ENCODE peak calls at places on chromosomes 11 and 22, in eight cellular contexts. M, V, B, L, Q, A, S and P are unnamed samples.

GRCh38 chr11:119964136-119965025 is 173.5 kb downstream of the TRIM29 start:
- DNase-seq in M (no peak), V (no peak), B (no peak), L (no peak), Q (no peak), A (no peak), S (no peak), P (no peak)

GRCh38 chr11:60950933-60951610 is 904 bp downstream of the SLC15A3 start:
- DNase-seq in M (no peak), V (peak; percentile 51), B (no peak), L (no peak), Q (no peak), A (no peak), S (no peak), P (no peak)

GRCh38 chr22:28444659-28445058 is 235.0 kb downstream of the TTC28 start:
- DNase-seq in M (no peak), V (no peak), B (no peak), L (no peak), Q (no peak), A (no peak), S (no peak), P (no peak)

GRCh38 chr11:61967177-61967923 is at the start of gene FTH1:
- DNase-seq in M (peak; percentile 95), V (peak; percentile 94), B (peak; percentile 77), L (peak; percentile 86), Q (peak; percentile 94), A (peak; percentile 88), S (peak; percentile 95), P (peak; percentile 94)

GRCh38 chr11:8231979-8232378 is 31.7 kb downstream of the LMO1 start:
- DNase-seq in M (no peak), V (no peak), B (no peak), L (no peak), Q (no peak), A (no peak), S (no peak), P (no peak)

GRCh38 chr11:20042717-20043392 is 117.4 kb downstream of the DBX1 start:
- DNase-seq in M (no peak), V (no peak), B (no peak), L (no peak), Q (no peak), A (no peak), S (no peak), P (no peak)

GRCh38 chr11:35812850-35813249 is 131.0 kb upstream of the LDLRAD3 start:
- DNase-seq in M (peak; percentile 75), V (peak; percentile 19), B (no peak), L (no peak), Q (peak; percentile 84), A (no peak), S (no peak), P (no peak)

GRCh38 chr22:49659281-49659923 is 168.3 kb downstream of the BRD1 start:
- DNase-seq in M (peak; percentile 14), V (no peak), B (no peak), L (no peak), Q (no peak), A (no peak), S (no peak), P (no peak)

GRCh38 chr22:34105461-34106062 is 185.3 kb upstream of the LARGE1 start:
- DNase-seq in M (peak; percentile 75), V (peak; percentile 35), B (peak; percentile 2), L (peak; percentile 56), Q (peak; percentile 61), A (no peak), S (peak; percentile 56), P (peak; percentile 19)

DNA sequence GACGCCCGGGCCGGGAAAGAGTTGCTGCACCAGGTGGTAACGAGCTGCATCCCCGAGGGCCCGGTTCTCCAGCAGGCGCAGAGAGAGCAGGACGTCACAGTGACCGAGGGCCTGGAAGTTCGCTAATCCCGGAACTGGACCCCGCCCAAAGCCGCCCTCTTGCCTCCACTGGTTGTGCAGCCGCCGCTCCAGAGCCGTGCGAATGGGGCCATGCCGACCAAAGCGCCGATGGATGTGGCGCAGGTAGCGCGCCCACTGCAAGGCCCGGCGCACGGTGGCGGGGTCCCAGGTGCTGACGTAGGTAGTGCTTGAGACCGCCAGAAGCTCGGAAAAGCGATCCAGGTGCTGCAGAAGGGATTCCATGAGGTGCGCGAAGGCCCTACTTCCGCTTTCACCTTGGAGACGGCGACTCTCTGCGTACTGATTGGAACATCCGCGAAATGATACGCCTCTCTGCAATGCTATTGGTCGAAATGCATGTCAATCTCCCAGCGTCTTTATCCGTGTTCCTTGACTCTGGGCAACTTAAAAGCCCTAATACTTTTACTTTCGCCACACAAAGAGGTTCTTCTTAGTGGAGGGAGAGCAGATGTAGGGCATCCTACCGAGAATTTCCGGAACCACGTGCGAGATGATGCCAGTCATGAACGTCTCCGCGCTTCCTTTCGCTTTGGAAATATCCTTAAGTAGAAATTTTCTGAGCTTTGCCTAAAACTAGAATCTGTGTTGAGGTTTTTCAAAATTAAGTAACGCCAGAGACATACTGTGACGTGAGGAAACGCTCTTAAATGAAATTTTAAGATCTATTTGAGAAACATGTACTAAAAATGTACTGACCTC is at the start of gene FANCF:
- DNase-seq in M (peak; percentile 98), V (peak; percentile 93), B (peak; percentile 86), L (peak; percentile 99), Q (peak; percentile 95), A (peak; percentile 99), S (peak; percentile 96), P (peak; percentile 98)
- TF ChIP-seq POLR2A in M (peak; percentile 8), V (peak; percentile 31), B (peak; percentile 42), L (peak; percentile 37), Q (peak; percentile 49), A (peak; percentile 43), S (peak; percentile 38), P (peak; percentile 82)

GRCh38 chr22:37521236-37521739 is 2.1 kb upstream of the CARD10 start:
- DNase-seq in M (no peak), V (no peak), B (no peak), L (no peak), Q (no peak), A (no peak), S (no peak), P (no peak)

GRCh38 chr22:37518509-37519267 is 527 bp downstream of the CARD10 start:
- DNase-seq in M (no peak), V (no peak), B (no peak), L (no peak), Q (peak; percentile 26), A (no peak), S (peak; percentile 42), P (no peak)

GRCh38 chr22:37519268-37520195 is at the start of gene CARD10:
- DNase-seq in M (no peak), V (no peak), B (peak; percentile 28), L (no peak), Q (peak; percentile 50), A (no peak), S (peak; percentile 61), P (no peak)

GRCh38 chr22:37517826-37518450 is 1.3 kb downstream of the CARD10 start:
- DNase-seq in M (no peak), V (no peak), B (no peak), L (no peak), Q (peak; percentile 23), A (no peak), S (no peak), P (no peak)

GRCh38 chr22:37520754-37521153 is 1.5 kb upstream of the CARD10 start:
- DNase-seq in M (no peak), V (no peak), B (no peak), L (no peak), Q (no peak), A (no peak), S (no peak), P (no peak)
- TF ChIP-seq POLR2A in M (no peak), V (no peak), B (no peak), L (no peak), Q (no peak), A (no peak), S (no peak), P (no peak)

GRCh38 chr11:65114538-65115171 is 2.8 kb downstream of the ZNHIT2 start:
- DNase-seq in M (peak; percentile 46), V (no peak), B (no peak), L (no peak), Q (no peak), A (no peak), S (peak; percentile 11), P (no peak)
- TF ChIP-seq POLR2A in M (no peak), V (no peak), B (no peak), L (no peak), Q (no peak), A (no peak), S (peak; percentile 3), P (no peak)

GRCh38 chr11:10303558-10304363 is 1.1 kb upstream of the ADM start:
- DNase-seq in M (peak; percentile 45), V (no peak), B (peak; percentile 55), L (no peak), Q (no peak), A (peak; percentile 68), S (peak; percentile 84), P (peak; percentile 31)
- TF ChIP-seq POLR2A in M (no peak), V (no peak), B (no peak), L (no peak), Q (no peak), A (no peak), S (no peak), P (no peak)

GRCh38 chr11:118608268-118609214 is 1.1 kb downstream of the PHLDB1 start:
- DNase-seq in M (peak; percentile 76), V (peak; percentile 88), B (no peak), L (peak; percentile 48), Q (peak; percentile 88), A (peak; percentile 85), S (peak; percentile 83), P (peak; percentile 58)
- TF ChIP-seq POLR2A in M (no peak), V (peak; percentile 84), B (no peak), L (peak; percentile 68), Q (peak; percentile 49), A (peak; percentile 71), S (no peak), P (no peak)